ENCODE peak calls at places on chromosome 14, in five cellular contexts. One of them, this sample, is unnamed.

GRCh38 chr14:105092912-105093425 is 27.7 kb upstream of the GPR132 start:
- DNase-seq in esophagus muscularis mucosa: no peak
- DNase-seq in cardiac muscle cell: peak; percentile 62
- DNase-seq in psoas muscle: peak; percentile 68
- DNase-seq in left lung: peak; percentile 64
- DNase-seq in this sample: no peak

GRCh38 chr14:101235042-101235871 is 326.0 kb upstream of the DIO3 start:
- DNase-seq in psoas muscle: peak; percentile 42
- DNase-seq in left lung: peak; percentile 38
- DNase-seq in esophagus muscularis mucosa: no peak
- DNase-seq in cardiac muscle cell: peak; percentile 78
- DNase-seq in this sample: peak; percentile 84

GRCh38 chr14:76293923-76294322 is 82.0 kb upstream of the ESRRB start:
- DNase-seq in cardiac muscle cell: no peak
- DNase-seq in esophagus muscularis mucosa: no peak
- DNase-seq in psoas muscle: no peak
- DNase-seq in left lung: no peak
- DNase-seq in this sample: no peak

GRCh38 chr14:34219661-34220060 is 242.4 kb downstream of the SPTSSA start:
- DNase-seq in esophagus muscularis mucosa: no peak
- DNase-seq in psoas muscle: no peak
- DNase-seq in cardiac muscle cell: no peak
- DNase-seq in left lung: no peak
- DNase-seq in this sample: no peak

GRCh38 chr14:101823081-101823480 is 61.6 kb downstream of the PPP2R5C start:
- DNase-seq in left lung: no peak
- DNase-seq in cardiac muscle cell: no peak
- DNase-seq in psoas muscle: no peak
- DNase-seq in esophagus muscularis mucosa: no peak
- DNase-seq in this sample: no peak

GRCh38 chr14:60565211-60565610 is 56.3 kb downstream of the SIX6 start:
- DNase-seq in esophagus muscularis mucosa: no peak
- DNase-seq in left lung: no peak
- DNase-seq in cardiac muscle cell: no peak
- DNase-seq in psoas muscle: no peak
- DNase-seq in this sample: no peak

GRCh38 chr14:54438703-54439102 is 2.5 kb downstream of the CNIH1 start:
- DNase-seq in psoas muscle: no peak
- DNase-seq in left lung: no peak
- DNase-seq in cardiac muscle cell: no peak
- DNase-seq in esophagus muscularis mucosa: no peak
- DNase-seq in this sample: no peak

GRCh38 chr14:69316449-69317391 is 56.8 kb downstream of the GALNT16 start:
- DNase-seq in psoas muscle: peak; percentile 60
- DNase-seq in esophagus muscularis mucosa: no peak
- DNase-seq in cardiac muscle cell: no peak
- DNase-seq in left lung: peak; percentile 74
- DNase-seq in this sample: peak; percentile 34

GRCh38 chr14:90409209-90409730 is 12.4 kb downstream of the CALM1 start:
- DNase-seq in psoas muscle: peak; percentile 38
- DNase-seq in left lung: no peak
- DNase-seq in esophagus muscularis mucosa: peak; percentile 92
- DNase-seq in cardiac muscle cell: no peak
- DNase-seq in this sample: no peak

GRCh38 chr14:52922656-52923055 is 28.2 kb downstream of the FERMT2 start:
- DNase-seq in left lung: no peak
- DNase-seq in cardiac muscle cell: no peak
- DNase-seq in psoas muscle: no peak
- DNase-seq in esophagus muscularis mucosa: no peak
- DNase-seq in this sample: no peak

GRCh38 chr14:63204407-63205280 is at the start of gene RHOJ:
- DNase-seq in psoas muscle: peak; percentile 13
- DNase-seq in left lung: peak; percentile 34
- DNase-seq in cardiac muscle cell: peak; percentile 34
- DNase-seq in esophagus muscularis mucosa: no peak
- DNase-seq in this sample: peak; percentile 78
- H3K4me3 ChIP-seq in psoas muscle: peak within 1 kb of the TSS; percentile 63
- H3K4me3 ChIP-seq in left lung: peak within 1 kb of the TSS; percentile 38
- H3K4me3 ChIP-seq in cardiac muscle cell: no peak within 1 kb of the TSS
- H3K4me3 ChIP-seq in esophagus muscularis mucosa: peak within 1 kb of the TSS; percentile 69
- H3K4me3 ChIP-seq in this sample: peak within 1 kb of the TSS; percentile 65

DNA sequence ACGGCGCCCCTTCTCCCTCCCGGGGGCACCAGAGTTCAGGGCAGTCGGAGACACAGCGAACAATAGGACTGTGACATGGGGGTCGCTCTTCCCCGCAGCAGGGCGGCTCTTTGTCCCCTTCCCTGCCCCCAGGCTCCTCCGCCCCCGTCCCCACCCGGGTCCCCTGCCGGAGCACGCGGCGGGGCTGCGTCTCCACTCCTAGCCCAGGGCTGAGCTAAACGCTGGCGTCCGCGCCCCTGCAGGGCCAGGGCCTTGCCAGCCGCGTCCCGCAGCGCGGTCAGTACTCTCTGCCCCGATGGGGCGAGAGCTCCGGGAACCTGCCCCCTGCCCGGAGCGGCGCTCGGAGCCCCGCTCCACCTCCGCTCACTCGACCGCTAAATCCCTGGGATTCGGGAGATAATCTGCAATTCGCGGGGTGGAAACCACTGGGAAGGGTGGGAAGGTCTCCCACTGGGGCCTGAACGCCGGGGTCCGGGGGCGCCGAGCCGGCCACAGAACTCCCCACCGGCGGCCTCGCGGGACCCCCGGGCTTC is 825 bp upstream of the CCDC85C start:
- DNase-seq in psoas muscle: no peak
- DNase-seq in esophagus muscularis mucosa: no peak
- DNase-seq in cardiac muscle cell: peak; percentile 78
- DNase-seq in left lung: no peak
- DNase-seq in this sample: peak; percentile 70
- H3K4me1 ChIP-seq in psoas muscle: peaks cover 13% of the 10 kb centered on the region
- H3K4me1 ChIP-seq in esophagus muscularis mucosa: peaks cover 66% of the 10 kb centered on the region
- H3K4me1 ChIP-seq in cardiac muscle cell: peaks cover 30% of the 10 kb centered on the region
- H3K4me1 ChIP-seq in left lung: peaks cover 14% of the 10 kb centered on the region
- H3K4me1 ChIP-seq in this sample: peaks cover 15% of the 10 kb centered on the region

DNA sequence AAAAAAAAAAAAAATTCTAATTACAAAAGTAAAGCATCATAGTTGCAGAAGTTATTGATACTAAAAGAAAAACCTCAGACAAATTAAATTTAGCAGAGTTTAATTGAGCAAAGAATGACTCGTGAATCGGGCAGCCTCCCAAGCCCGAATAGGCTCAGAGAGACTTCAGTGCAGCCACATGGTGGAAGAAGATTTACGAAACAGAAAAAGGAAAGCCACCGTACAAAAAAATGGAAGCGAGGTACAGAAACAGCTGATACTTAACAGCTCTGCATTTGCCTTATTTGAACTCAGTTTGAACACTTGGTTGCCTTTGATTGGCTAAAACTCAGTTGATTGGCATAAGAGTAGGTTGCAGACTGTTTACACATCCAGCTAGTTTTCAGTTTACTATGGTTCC is 12.9 kb downstream of the TTC9 start:
- DNase-seq in esophagus muscularis mucosa: no peak
- DNase-seq in psoas muscle: no peak
- DNase-seq in left lung: no peak
- DNase-seq in cardiac muscle cell: no peak
- DNase-seq in this sample: no peak
- H3K4me3 ChIP-seq in esophagus muscularis mucosa: no peak overlapping the region
- H3K4me3 ChIP-seq in psoas muscle: no peak overlapping the region
- H3K4me3 ChIP-seq in left lung: no peak overlapping the region
- H3K4me3 ChIP-seq in cardiac muscle cell: no peak overlapping the region
- H3K4me3 ChIP-seq in this sample: no peak overlapping the region

GRCh38 chr14:50812180-50812579 is 18.8 kb downstream of the NIN start:
- DNase-seq in psoas muscle: no peak
- DNase-seq in esophagus muscularis mucosa: no peak
- DNase-seq in cardiac muscle cell: no peak
- DNase-seq in left lung: no peak
- DNase-seq in this sample: no peak
- H3K4me1 ChIP-seq in psoas muscle: peaks cover 20% of the 10 kb centered on the region
- H3K4me1 ChIP-seq in esophagus muscularis mucosa: peaks cover 15% of the 10 kb centered on the region
- H3K4me1 ChIP-seq in cardiac muscle cell: no peaks in the 10 kb centered on the region
- H3K4me1 ChIP-seq in left lung: no peaks in the 10 kb centered on the region
- H3K4me1 ChIP-seq in this sample: peaks cover 4% of the 10 kb centered on the region

DNA sequence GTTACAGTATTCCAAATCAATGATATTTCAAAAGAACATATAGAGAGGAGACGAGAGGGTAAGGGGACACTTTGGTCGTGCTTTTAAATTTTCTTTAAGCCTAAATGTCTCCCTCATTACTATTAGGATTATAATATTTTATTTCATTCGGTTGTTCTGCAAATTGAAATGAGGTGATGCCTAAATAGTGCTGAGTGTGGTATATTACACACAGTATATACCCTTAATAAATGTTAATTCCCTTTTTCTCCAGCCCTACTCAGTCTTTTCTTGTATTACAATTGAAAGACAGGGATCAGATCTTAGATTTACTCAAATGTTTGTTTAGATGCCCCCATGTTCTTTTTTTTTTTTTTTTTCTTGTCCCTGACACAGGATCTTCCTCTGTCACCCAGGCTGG is 7.7 kb downstream of the SNAPC1 start:
- DNase-seq in psoas muscle: no peak
- DNase-seq in esophagus muscularis mucosa: no peak
- DNase-seq in cardiac muscle cell: no peak
- DNase-seq in left lung: no peak
- DNase-seq in this sample: no peak
- H3K4me3 ChIP-seq in psoas muscle: no peak overlapping the region
- H3K4me3 ChIP-seq in esophagus muscularis mucosa: no peak overlapping the region
- H3K4me3 ChIP-seq in cardiac muscle cell: no peak overlapping the region
- H3K4me3 ChIP-seq in left lung: no peak overlapping the region
- H3K4me3 ChIP-seq in this sample: no peak overlapping the region

DNA sequence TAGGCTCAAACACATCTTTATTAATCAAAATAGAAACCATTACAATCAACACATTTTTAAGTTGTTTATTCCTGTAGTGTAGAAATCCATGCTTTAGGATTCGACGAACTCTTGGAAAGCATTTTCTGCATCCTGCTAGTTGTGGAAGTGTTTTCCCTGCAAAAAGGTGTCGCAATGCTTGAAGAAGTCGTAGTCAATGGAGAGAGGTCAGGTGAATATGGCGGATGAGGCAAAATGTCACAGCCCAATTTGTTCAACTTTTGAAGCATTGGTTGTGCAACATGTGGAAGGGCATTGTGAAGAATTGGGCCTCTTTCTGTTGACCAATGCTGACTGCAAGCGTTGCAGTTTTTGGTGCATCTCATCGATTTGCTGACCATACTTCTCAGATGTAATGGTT is 4.2 kb upstream of the ARID4A start:
- DNase-seq in psoas muscle: no peak
- DNase-seq in left lung: no peak
- DNase-seq in cardiac muscle cell: no peak
- DNase-seq in esophagus muscularis mucosa: no peak
- DNase-seq in this sample: no peak
- H3K4me1 ChIP-seq in psoas muscle: peaks cover 28% of the 10 kb centered on the region
- H3K4me1 ChIP-seq in left lung: peaks cover 9% of the 10 kb centered on the region
- H3K4me1 ChIP-seq in cardiac muscle cell: peaks cover 12% of the 10 kb centered on the region
- H3K4me1 ChIP-seq in esophagus muscularis mucosa: peaks cover 66% of the 10 kb centered on the region
- H3K4me1 ChIP-seq in this sample: no peaks in the 10 kb centered on the region

DNA sequence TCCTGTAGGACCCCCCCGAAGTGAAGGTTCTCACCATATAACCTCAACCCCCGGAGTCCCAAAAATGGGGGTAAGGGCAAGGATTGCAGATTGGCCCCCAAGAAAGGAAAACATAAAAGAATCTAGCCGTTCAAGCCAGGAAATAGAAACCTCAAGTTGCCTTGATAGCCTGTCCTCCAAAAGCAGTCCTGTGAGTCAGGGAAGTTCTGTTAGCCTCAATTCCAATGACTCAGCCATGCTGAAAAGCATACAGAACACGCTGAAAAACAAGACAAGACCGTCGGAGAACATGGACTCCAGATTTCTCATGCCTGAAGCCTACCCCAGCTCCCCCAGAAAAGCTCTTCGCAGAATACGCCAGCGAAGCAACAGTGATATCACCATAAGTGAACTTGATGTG is 344.2 kb upstream of the RGS6 start:
- DNase-seq in left lung: no peak
- DNase-seq in esophagus muscularis mucosa: no peak
- DNase-seq in cardiac muscle cell: no peak
- DNase-seq in psoas muscle: no peak
- DNase-seq in this sample: no peak
- H3K4me3 ChIP-seq in left lung: no peak overlapping the region
- H3K4me3 ChIP-seq in esophagus muscularis mucosa: no peak overlapping the region
- H3K4me3 ChIP-seq in cardiac muscle cell: no peak overlapping the region
- H3K4me3 ChIP-seq in psoas muscle: no peak overlapping the region
- H3K4me3 ChIP-seq in this sample: no peak overlapping the region

DNA sequence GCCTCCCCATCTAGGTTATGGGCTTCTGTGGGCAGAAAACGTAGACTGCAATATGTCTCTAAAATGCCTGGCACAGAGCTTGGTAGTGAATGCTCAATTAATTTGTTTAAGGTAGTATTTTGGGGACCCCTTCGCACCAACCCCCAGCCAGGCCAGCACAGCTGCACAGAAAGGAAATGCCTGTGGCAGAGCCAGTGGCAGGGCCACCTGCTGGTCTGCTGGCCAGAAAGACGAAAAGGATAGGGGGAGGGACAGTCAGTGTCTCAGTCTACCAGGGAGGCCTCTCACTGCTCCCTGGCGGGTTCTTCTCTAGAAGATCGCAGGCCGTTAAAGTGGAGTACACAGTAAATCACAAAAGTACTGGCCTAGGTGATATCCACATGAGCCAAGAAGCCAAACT is 3.5 kb downstream of the RAB15 start:
- DNase-seq in esophagus muscularis mucosa: no peak
- DNase-seq in left lung: no peak
- DNase-seq in cardiac muscle cell: no peak
- DNase-seq in psoas muscle: no peak
- DNase-seq in this sample: peak; percentile 58
- H3K4me1 ChIP-seq in esophagus muscularis mucosa: peaks cover 23% of the 10 kb centered on the region
- H3K4me1 ChIP-seq in left lung: no peaks in the 10 kb centered on the region
- H3K4me1 ChIP-seq in cardiac muscle cell: no peaks in the 10 kb centered on the region
- H3K4me1 ChIP-seq in psoas muscle: peaks cover 32% of the 10 kb centered on the region
- H3K4me1 ChIP-seq in this sample: peaks cover 28% of the 10 kb centered on the region

DNA sequence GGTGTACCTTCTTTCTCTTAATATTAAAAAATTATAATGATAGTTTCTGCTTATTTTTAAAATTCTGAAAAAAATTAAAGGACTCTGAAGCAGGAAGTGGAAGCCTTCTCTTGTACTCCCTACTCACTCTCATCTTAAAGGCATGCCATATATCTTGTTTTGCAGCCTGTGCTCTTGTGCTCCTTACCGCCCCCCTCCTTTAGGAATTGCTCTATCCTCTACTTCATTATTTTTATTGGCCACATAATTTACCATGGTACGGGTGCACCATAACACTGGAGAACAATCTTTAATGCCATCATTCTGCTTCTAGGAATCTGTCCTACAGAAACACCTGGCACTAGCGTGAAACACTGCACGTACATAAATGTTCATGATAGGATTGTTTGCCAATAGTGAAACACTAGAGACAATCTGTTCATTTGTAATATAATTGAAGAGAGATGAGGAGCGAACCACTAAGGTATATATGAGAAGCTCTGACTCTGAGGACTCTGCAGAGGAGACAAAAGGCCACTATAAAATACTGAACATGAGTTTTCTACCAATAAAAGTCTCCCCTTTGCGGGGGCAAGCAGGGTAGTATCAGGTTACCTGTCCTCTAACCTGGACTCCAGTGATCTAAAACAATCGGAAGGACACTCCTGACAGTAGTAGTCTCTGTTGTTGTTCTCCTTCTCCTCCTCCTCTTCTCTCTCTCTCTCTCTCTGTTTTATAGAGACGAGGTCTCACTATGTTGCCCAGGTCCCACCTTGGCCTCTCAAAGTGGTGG is 6.3 kb upstream of the NYNRIN start:
- DNase-seq in psoas muscle: no peak
- DNase-seq in esophagus muscularis mucosa: no peak
- DNase-seq in cardiac muscle cell: no peak
- DNase-seq in left lung: no peak
- DNase-seq in this sample: peak; percentile 57
- H3K4me3 ChIP-seq in psoas muscle: no peak overlapping the region
- H3K4me3 ChIP-seq in esophagus muscularis mucosa: no peak overlapping the region
- H3K4me3 ChIP-seq in cardiac muscle cell: no peak overlapping the region
- H3K4me3 ChIP-seq in left lung: no peak overlapping the region
- H3K4me3 ChIP-seq in this sample: peak overlapping the region; percentile 47

This sample was measured in SJCRH30.